ENCODE peak calls at places on chromosomes 4 and X, in six cellular contexts. E, A, Q, Z, C and Y are unnamed samples. For H3K4me1, the result is how much of the 10 kb centered on the place peaks cover.

GRCh38 chrX:125205918-125206665 is 113.6 kb upstream of the TEX13C start:
- DNase-seq in Q (no peak), E (no peak), Z (no peak), A (no peak), C (no peak), Y (peak)

GRCh38 chrX:2401590-2402360 is 99.0 kb downstream of the DHRSX start:
- DNase-seq in E (no peak), A (peak), C (peak), Q (no peak), Z (no peak), Y (peak)

GRCh38 chr4:114100288-114101031 is 121.0 kb upstream of the ARSJ start:
- DNase-seq in C (no peak), Z (no peak), E (no peak), Q (no peak), A (no peak), Y (no peak)

GRCh38 chrX:54950730-54951375 is 30.2 kb downstream of the TRO start:
- DNase-seq in C (no peak), Z (no peak), A (no peak), E (no peak), Q (no peak), Y (no peak)

GRCh38 chr4:8332038-8332857 is 62.7 kb downstream of the HTRA3 start:
- DNase-seq in E (no peak), C (no peak), Q (no peak), A (no peak), Z (no peak), Y (no peak)

GRCh38 chrX:31280580-31280979 is 208.7 kb upstream of the FTHL17 start:
- DNase-seq in E (no peak), Q (no peak), A (no peak), Z (no peak), C (no peak), Y (no peak)

GRCh38 chr4:34271479-34272355 is 1972.6 kb downstream of the ARAP2 start:
- DNase-seq in A (no peak), C (no peak), Z (no peak), E (no peak), Q (no peak), Y (no peak)

GRCh38 chr4:87934157-87934704 is 41.3 kb upstream of the SPP1 start:
- DNase-seq in E (no peak), A (no peak), Q (no peak), C (no peak), Z (no peak), Y (no peak)

GRCh38 chr4:121156822-121157769 is 7.0 kb downstream of the TNIP3 start:
- DNase-seq in Q (peak), C (peak), Z (peak), A (peak), E (peak), Y (peak)

GRCh38 chrX:116198810-116199209 is 28.3 kb downstream of the AGTR2 start:
- DNase-seq in E (no peak), C (no peak), A (no peak), Z (no peak), Q (peak), Y (peak)

GRCh38 chrX:149512225-149512885 is 7.2 kb upstream of the IDS start:
- DNase-seq in Z (no peak), Q (peak), C (peak), E (peak), A (no peak), Y (peak)

GRCh38 chr4:87092389-87093141 is 127.9 kb downstream of the KLHL8 start:
- DNase-seq in C (peak), E (no peak), Z (no peak), Q (peak), A (peak), Y (peak)

GRCh38 chr4:33724685-33725084 is 2519.6 kb downstream of the ARAP2 start:
- DNase-seq in Q (no peak), C (no peak), Z (no peak), E (no peak), A (peak), Y (no peak)

GRCh38 chr4:26692014-26692726 is 108.3 kb downstream of the TBC1D19 start:
- DNase-seq in Z (no peak), C (no peak), Q (peak), A (no peak), E (no peak), Y (peak)

GRCh38 chr4:30924521-30924920 is 204.4 kb downstream of the PCDH7 start:
- DNase-seq in C (no peak), E (no peak), A (no peak), Q (peak), Z (no peak), Y (no peak)

GRCh38 chr4:182486895-182487294 is 243.7 kb downstream of the TENM3 start:
- DNase-seq in E (no peak), A (peak), Q (no peak), Z (no peak), C (no peak), Y (no peak)

GRCh38 chrX:11151799-11152591 is 40.9 kb downstream of the HCCS start:
- DNase-seq in E (no peak), Q (peak), A (no peak), Z (no peak), C (no peak), Y (no peak)

GRCh38 chrX:74924449-74925209 is 623 bp downstream of the NEXMIF start:
- DNase-seq in A (peak), Q (peak), C (peak), Z (peak), E (no peak), Y (peak)

GRCh38 chrX:33831211-33831610 is 300.9 kb downstream of the FAM47A start:
- DNase-seq in C (no peak), A (no peak), Z (no peak), Q (no peak), E (no peak), Y (no peak)

GRCh38 chr4:32790803-32791202 is 2070.6 kb downstream of the PCDH7 start:
- DNase-seq in C (no peak), Q (no peak), Z (no peak), A (no peak), E (no peak), Y (no peak)

GRCh38 chr4:143354990-143355389 is 18.3 kb downstream of the GAB1 start:
- DNase-seq in C (peak), Z (no peak), E (no peak), A (no peak), Q (peak), Y (no peak)
- H3K4me1 ChIP-seq in C (half or more), Z (half or more), E (under half), A (under half), Q (under half), Y (under half)

DNA sequence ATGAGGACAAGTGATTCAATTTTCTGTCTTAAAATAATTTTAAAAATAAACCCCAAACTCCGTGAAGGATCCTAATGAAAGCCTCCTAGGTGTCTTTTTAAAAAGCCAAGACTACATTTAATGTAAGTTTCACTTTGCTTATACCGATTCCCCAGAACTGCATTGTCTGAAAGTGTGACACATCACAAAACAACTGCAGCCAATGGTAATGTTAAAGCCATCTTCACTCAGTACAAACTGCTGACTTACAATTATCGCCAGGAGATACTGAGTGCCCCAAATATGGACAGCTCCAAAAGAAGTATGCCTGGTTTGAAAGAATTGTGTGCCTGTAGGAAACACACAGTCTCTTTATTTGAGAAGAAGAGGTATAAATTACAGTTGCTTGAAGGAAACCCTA is 73.7 kb upstream of the SPANXB1 start:
- DNase-seq in Q (no peak), A (no peak), Z (no peak), E (no peak), C (no peak), Y (no peak)
- H3K4me1 ChIP-seq in Q (under half), A (under half), Z (under half), E (under half), C (under half), Y (under half)

GRCh38 chrX:132433551-132433950 is 55.3 kb downstream of the MBNL3 start:
- DNase-seq in A (no peak), E (no peak), Q (no peak), Z (no peak), C (no peak), Y (no peak)
- H3K4me1 ChIP-seq in A (under half), E (under half), Q (under half), Z (under half), C (under half), Y (under half)

GRCh38 chrX:41558531-41558930 is 111.4 kb downstream of the NYX start:
- DNase-seq in E (no peak), A (no peak), C (no peak), Z (no peak), Q (peak), Y (peak)

GRCh38 chrX:41556958-41557357 is 109.8 kb downstream of the NYX start:
- DNase-seq in Q (no peak), A (peak), C (no peak), E (no peak), Z (no peak), Y (no peak)

GRCh38 chrX:41559662-41560061 is 112.5 kb downstream of the NYX start:
- DNase-seq in Z (no peak), E (no peak), C (peak), A (peak), Q (peak), Y (peak)

GRCh38 chrX:41561045-41561444 is 113.9 kb downstream of the NYX start:
- DNase-seq in Q (peak), Z (no peak), A (peak), E (no peak), C (peak), Y (peak)

GRCh38 chrX:41559235-41559634 is 112.1 kb downstream of the NYX start:
- DNase-seq in E (no peak), A (no peak), Z (no peak), C (no peak), Q (no peak), Y (no peak)
- H3K4me1 ChIP-seq in E (under half), A (under half), Z (under half), C (under half), Q (under half), Y (under half)

GRCh38 chr4:81607947-81608346 is 136.2 kb upstream of the RASGEF1B start:
- DNase-seq in Q (no peak), C (no peak), A (no peak), Z (no peak), E (no peak), Y (peak)
- H3K4me1 ChIP-seq in Q (under half), C (under half), A (under half), Z (under half), E (under half), Y (under half)

GRCh38 chr4:184644553-184645307 is 4.5 kb downstream of the CASP3 start:
- DNase-seq in A (peak), C (no peak), Z (no peak), E (no peak), Q (no peak), Y (peak)

GRCh38 chr4:184648220-184649025 is 824 bp downstream of the CASP3 start:
- DNase-seq in A (peak), Q (peak), C (peak), Z (peak), E (peak), Y (peak)

GRCh38 chr4:184647391-184648101 is 1.7 kb downstream of the CASP3 start:
- DNase-seq in Q (peak), A (no peak), C (peak), E (no peak), Z (no peak), Y (peak)

GRCh38 chr4:184643726-184644125 is 5.5 kb downstream of the CASP3 start:
- DNase-seq in A (no peak), Q (no peak), Z (no peak), E (no peak), C (no peak), Y (no peak)

GRCh38 chr4:184645904-184646610 is 3.2 kb downstream of the CASP3 start:
- DNase-seq in C (peak), A (no peak), Q (no peak), Z (no peak), E (no peak), Y (no peak)
- H3K4me1 ChIP-seq in C (under half), A (under half), Q (under half), Z (half or more), E (under half), Y (under half)

GRCh38 chr4:40737882-40738281 is 11.9 kb upstream of the NSUN7 start:
- DNase-seq in C (no peak), A (no peak), E (no peak), Q (no peak), Z (no peak), Y (no peak)

GRCh38 chr4:40736910-40737309 is 12.8 kb upstream of the NSUN7 start:
- DNase-seq in E (no peak), Z (no peak), Q (peak), A (peak), C (no peak), Y (peak)

GRCh38 chr4:40731792-40732245 is 17.9 kb upstream of the NSUN7 start:
- DNase-seq in Q (no peak), A (no peak), C (peak), E (no peak), Z (no peak), Y (no peak)

GRCh38 chr4:40733752-40734151 is 16.0 kb upstream of the NSUN7 start:
- DNase-seq in Q (no peak), Z (no peak), C (no peak), A (no peak), E (no peak), Y (no peak)

GRCh38 chr4:40734497-40734896 is 15.3 kb upstream of the NSUN7 start:
- DNase-seq in E (no peak), A (no peak), C (no peak), Q (no peak), Z (no peak), Y (no peak)
- H3K4me1 ChIP-seq in E (under half), A (under half), C (under half), Q (under half), Z (under half), Y (under half)

GRCh38 chr4:80232707-80233370 is 33.6 kb upstream of the FGF5 start:
- DNase-seq in A (no peak), Z (no peak), C (no peak), Q (no peak), E (no peak), Y (no peak)
- H3K4me1 ChIP-seq in A (under half), Z (under half), C (under half), Q (under half), E (under half), Y (under half)